ENCODE peak calls at places on chromosome 13, in nine cellular contexts. J, H, B, G, E, X, Q, K and N are unnamed samples. For H3K4me1, the result is how much of the 10 kb centered on the place peaks cover.

GRCh38 chr13:23140492-23140891 is 40.3 kb upstream of the SGCG start:
- DNase-seq in J (no peak), H (no peak), B (no peak), G (no peak), E (no peak), X (no peak), Q (no peak), K (no peak), N (no peak)

GRCh38 chr13:99312493-99312883 is 5.3 kb upstream of the GPR183 start:
- DNase-seq in J (no peak), H (peak), B (no peak), G (peak), E (peak), X (peak), Q (peak), K (peak), N (peak)

GRCh38 chr13:95137096-95137495 is 164.2 kb downstream of the ABCC4 start:
- DNase-seq in J (no peak), H (no peak), B (no peak), G (no peak), E (no peak), X (no peak), Q (peak), K (no peak), N (no peak)

GRCh38 chr13:46716821-46717220 is 80.1 kb downstream of the ESD start:
- DNase-seq in J (no peak), H (no peak), B (no peak), G (no peak), E (no peak), X (no peak), Q (peak), K (no peak), N (no peak)

GRCh38 chr13:86741762-86742285 is 929.3 kb upstream of the SLITRK5 start:
- DNase-seq in J (no peak), H (no peak), B (no peak), G (no peak), E (no peak), X (no peak), Q (peak), K (no peak), N (no peak)

GRCh38 chr13:52361225-52361624 is 44.7 kb downstream of the THSD1 start:
- DNase-seq in J (no peak), H (no peak), B (no peak), G (no peak), E (no peak), X (no peak), Q (no peak), K (no peak), N (no peak)

GRCh38 chr13:99501952-99502310 is 659 bp downstream of the TM9SF2 start:
- DNase-seq in J (no peak), H (peak), B (peak), G (no peak), E (peak), X (no peak), Q (peak), K (no peak), N (peak)

GRCh38 chr13:94546071-94546839 is 49.7 kb downstream of the TGDS start:
- DNase-seq in J (peak), H (no peak), B (no peak), G (no peak), E (no peak), X (no peak), Q (no peak), K (no peak), N (no peak)

GRCh38 chr13:101567841-101568240 is 115.4 kb downstream of the ITGBL1 start:
- DNase-seq in J (no peak), H (no peak), B (no peak), G (no peak), E (no peak), X (no peak), Q (no peak), K (no peak), N (no peak)

GRCh38 chr13:61142506-61142905 is 273.1 kb downstream of the PCDH20 start:
- DNase-seq in J (no peak), H (no peak), B (no peak), G (no peak), E (no peak), X (no peak), Q (no peak), K (no peak), N (no peak)

GRCh38 chr13:29523199-29523931 is 72.1 kb downstream of the SLC7A1 start:
- DNase-seq in J (no peak), H (no peak), B (no peak), G (no peak), E (no peak), X (peak), Q (no peak), K (peak), N (no peak)

GRCh38 chr13:33174491-33174890 is 111.1 kb downstream of the STARD13 start:
- DNase-seq in J (no peak), H (no peak), B (no peak), G (no peak), E (no peak), X (no peak), Q (no peak), K (no peak), N (no peak)

GRCh38 chr13:28338742-28339141 is 156.2 kb downstream of the FLT1 start:
- DNase-seq in J (no peak), H (no peak), B (no peak), G (no peak), E (no peak), X (no peak), Q (no peak), K (no peak), N (no peak)
- H3K4me1 ChIP-seq in J (under half), H (under half), B (under half), G (under half), E (under half), X (under half), Q (under half), K (under half), N (under half)

GRCh38 chr13:48404952-48405351 is 8.0 kb downstream of the LPAR6 start:
- DNase-seq in J (no peak), H (no peak), B (no peak), G (no peak), E (no peak), X (no peak), Q (no peak), K (no peak), N (no peak)

GRCh38 chr13:48402325-48402962 is 10.5 kb downstream of the LPAR6 start:
- DNase-seq in J (no peak), H (no peak), B (no peak), G (no peak), E (no peak), X (no peak), Q (no peak), K (no peak), N (no peak)

GRCh38 chr13:48403929-48404328 is 9.0 kb downstream of the LPAR6 start:
- DNase-seq in J (no peak), H (no peak), B (no peak), G (no peak), E (no peak), X (no peak), Q (no peak), K (no peak), N (no peak)

GRCh38 chr13:48401480-48401879 is 11.4 kb downstream of the LPAR6 start:
- DNase-seq in J (no peak), H (no peak), B (no peak), G (no peak), E (no peak), X (no peak), Q (no peak), K (no peak), N (no peak)

DNA sequence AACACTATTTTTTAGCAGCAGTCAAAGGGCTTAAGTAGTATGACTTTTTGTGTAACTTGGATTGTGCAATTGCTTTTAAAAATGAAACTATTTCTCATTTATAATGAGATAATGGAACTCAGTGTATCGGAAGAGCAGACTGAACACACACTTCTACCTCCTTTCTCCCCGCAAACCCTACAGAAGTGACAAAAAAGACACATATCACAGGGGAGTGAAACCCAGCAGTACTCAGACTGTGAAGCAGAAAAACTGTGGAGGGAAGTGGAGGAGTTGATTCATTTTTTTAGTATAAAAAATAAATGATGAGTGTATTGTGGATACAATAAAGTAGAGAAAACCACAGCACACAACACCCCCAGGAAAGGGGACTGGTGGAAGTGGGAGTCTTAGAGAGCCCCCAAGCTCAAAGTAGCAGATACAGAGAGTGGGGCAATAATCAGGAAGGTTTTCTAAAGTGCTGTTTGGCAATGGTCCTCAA is 9.7 kb downstream of the LPAR6 start:
- DNase-seq in J (no peak), H (no peak), B (no peak), G (no peak), E (no peak), X (no peak), Q (peak), K (no peak), N (no peak)
- H3K4me1 ChIP-seq in J (under half), H (half or more), B (under half), G (under half), E (half or more), X (under half), Q (under half), K (under half), N (half or more)

GRCh38 chr13:106520205-106521004 is 15.1 kb downstream of the EFNB2 start:
- DNase-seq in J (no peak), H (no peak), B (peak), G (no peak), E (no peak), X (no peak), Q (peak), K (no peak), N (no peak)
- H3K4me1 ChIP-seq in J (under half), H (under half), B (under half), G (under half), E (half or more), X (under half), Q (under half), K (under half), N (under half)

GRCh38 chr13:49630580-49630979 is 2.3 kb downstream of the ARL11 start:
- DNase-seq in J (no peak), H (no peak), B (no peak), G (no peak), E (no peak), X (no peak), Q (no peak), K (no peak), N (no peak)
- H3K4me1 ChIP-seq in J (under half), H (under half), B (under half), G (under half), E (under half), X (under half), Q (under half), K (under half), N (under half)

GRCh38 chr13:102702965-102703720 is 8.3 kb upstream of the METTL21C start:
- DNase-seq in J (no peak), H (no peak), B (no peak), G (no peak), E (no peak), X (no peak), Q (no peak), K (no peak), N (no peak)
- H3K4me1 ChIP-seq in J (under half), H (under half), B (under half), G (under half), E (under half), X (under half), Q (under half), K (under half), N (under half)

GRCh38 chr13:111855786-111856185 is 211.2 kb upstream of the SOX1 start:
- DNase-seq in J (no peak), H (no peak), B (no peak), G (no peak), E (no peak), X (no peak), Q (no peak), K (no peak), N (no peak)

GRCh38 chr13:111856571-111856970 is 210.4 kb upstream of the SOX1 start:
- DNase-seq in J (no peak), H (no peak), B (no peak), G (no peak), E (no peak), X (no peak), Q (no peak), K (no peak), N (no peak)

GRCh38 chr13:111857846-111858560 is 208.9 kb upstream of the SOX1 start:
- DNase-seq in J (no peak), H (no peak), B (no peak), G (no peak), E (no peak), X (no peak), Q (no peak), K (no peak), N (no peak)

GRCh38 chr13:111858571-111858970 is 208.4 kb upstream of the SOX1 start:
- DNase-seq in J (no peak), H (no peak), B (no peak), G (no peak), E (no peak), X (no peak), Q (no peak), K (no peak), N (no peak)

GRCh38 chr13:111857336-111857735 is 209.6 kb upstream of the SOX1 start:
- DNase-seq in J (no peak), H (no peak), B (no peak), G (no peak), E (no peak), X (no peak), Q (no peak), K (no peak), N (no peak)
- H3K4me1 ChIP-seq in J (under half), H (under half), B (under half), G (under half), E (under half), X (under half), Q (under half), K (under half), N (under half)

DNA sequence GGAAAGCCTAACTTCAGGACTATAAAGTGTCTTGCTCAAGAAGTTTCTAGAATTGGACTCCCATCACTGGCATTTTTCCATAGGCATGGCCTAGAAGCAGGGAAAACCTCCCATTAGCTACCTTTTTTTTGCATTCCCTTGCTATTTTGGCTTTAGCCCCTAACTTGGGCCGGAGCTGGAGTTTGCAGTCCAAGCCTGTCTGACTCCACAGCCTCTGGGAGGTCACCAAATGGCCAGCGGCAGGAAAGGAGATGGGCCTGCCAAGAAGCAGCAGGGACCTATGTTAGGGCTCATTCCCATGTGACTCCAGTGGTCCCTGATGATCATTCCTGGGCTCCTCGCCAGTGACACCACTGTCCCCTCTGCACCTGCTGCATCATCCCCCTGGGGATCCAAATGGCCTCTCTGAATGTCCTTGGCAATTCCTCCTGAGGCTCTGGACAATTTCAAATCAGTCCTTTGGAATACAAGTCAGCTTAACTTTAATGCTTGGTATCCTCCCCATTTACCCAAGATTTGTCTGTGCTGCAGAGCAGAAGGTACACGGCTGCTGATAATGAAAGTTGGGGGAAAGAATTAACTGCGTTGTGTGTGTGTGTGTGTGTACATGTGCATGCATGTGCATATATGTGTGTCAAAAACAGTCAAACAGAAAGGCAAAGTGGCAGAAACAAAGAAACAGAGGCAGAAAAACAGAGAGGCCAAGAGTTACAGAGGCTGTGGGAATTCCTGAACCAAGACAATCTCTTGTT is 69.8 kb upstream of the SERP2 start:
- DNase-seq in J (no peak), H (no peak), B (no peak), G (no peak), E (peak), X (peak), Q (no peak), K (peak), N (peak)
- H3K4me1 ChIP-seq in J (under half), H (under half), B (under half), G (under half), E (half or more), X (half or more), Q (under half), K (under half), N (under half)

DNA sequence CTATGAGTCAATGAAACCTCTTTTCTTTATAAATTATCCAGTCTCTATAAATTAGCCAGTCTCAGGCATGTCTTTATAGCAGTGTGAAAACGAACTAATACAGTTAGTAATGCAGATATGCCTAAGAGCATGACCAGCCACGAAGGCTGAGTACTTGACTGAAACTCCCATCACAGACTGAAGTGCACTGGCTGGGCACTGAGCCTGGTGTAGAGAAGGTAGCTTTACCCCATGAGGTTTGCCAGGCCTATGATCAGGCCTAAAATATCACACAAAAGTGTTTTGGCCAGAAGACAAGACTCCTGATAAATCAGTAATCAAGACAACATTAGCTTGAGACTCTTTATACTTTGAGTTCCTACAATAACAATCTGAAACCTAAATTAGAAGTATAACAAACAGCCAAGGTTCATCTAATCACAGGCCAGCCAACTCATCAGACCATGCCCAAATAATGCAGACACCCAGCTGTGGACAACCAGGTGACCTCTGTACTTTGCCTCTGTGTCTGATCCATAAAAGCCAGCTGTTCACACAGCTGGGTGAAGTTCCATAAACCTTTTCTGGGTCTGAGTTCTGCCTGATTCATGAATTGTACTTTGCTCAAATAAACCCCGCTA is 771.8 kb upstream of the SLITRK1 start:
- DNase-seq in J (no peak), H (peak), B (no peak), G (no peak), E (no peak), X (no peak), Q (no peak), K (no peak), N (no peak)
- H3K4me1 ChIP-seq in J (under half), H (under half), B (under half), G (under half), E (under half), X (under half), Q (under half), K (under half), N (under half)

DNA sequence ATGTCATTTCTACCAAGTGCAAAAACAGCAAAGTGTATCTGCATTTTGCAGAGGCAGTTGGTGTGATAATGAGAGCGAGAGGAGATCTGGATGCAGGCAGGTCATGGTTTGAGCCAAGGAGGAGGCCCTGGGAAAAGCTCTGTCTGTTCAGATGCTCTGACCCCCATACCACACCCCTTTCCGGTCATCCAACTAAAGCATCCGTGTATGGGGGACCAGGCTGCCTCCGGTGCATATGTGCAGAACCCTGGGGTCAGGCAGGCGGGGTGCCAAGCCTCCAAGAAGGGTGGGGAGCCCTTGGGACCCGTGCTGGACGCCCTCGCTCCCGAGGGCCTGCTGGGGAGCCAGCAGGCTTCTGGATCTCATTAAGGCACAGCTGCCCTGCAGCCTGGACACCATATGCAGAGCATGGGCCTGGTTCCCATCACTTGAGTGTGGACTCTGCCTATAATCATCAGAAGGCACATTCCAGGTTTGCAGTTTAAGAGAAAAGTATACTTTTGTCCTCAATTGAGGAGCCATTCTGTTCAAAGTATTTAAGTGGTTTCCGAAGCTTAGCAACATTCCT is 56.1 kb downstream of the ALOX5AP start:
- DNase-seq in J (no peak), H (no peak), B (no peak), G (no peak), E (no peak), X (no peak), Q (no peak), K (no peak), N (no peak)
- H3K4me1 ChIP-seq in J (under half), H (under half), B (under half), G (under half), E (under half), X (under half), Q (under half), K (under half), N (under half)